ENCODE peak calls at places on chromosomes 11 and 22, in five cellular contexts. B, F, Z, O and E are unnamed samples.

GRCh38 chr11:116044520-116044919 is 540.3 kb upstream of the CADM1 start:
- DNase-seq in B (no peak), F (no peak), Z (no peak), O (no peak), E (no peak)

GRCh38 chr11:64970731-64971151 is 1.2 kb downstream of the MAJIN start:
- DNase-seq in B (no peak), F (peak; percentile 89), Z (no peak), O (no peak), E (no peak)

GRCh38 chr11:78372114-78372768 is 45.4 kb downstream of the GAB2 start:
- DNase-seq in B (no peak), F (no peak), Z (no peak), O (no peak), E (no peak)

GRCh38 chr11:133988686-133989410 is 32.1 kb upstream of the IGSF9B start:
- DNase-seq in B (no peak), F (no peak), Z (no peak), O (no peak), E (no peak)

GRCh38 chr11:27279491-27279890 is 83.5 kb downstream of the CCDC34 start:
- DNase-seq in B (no peak), F (no peak), Z (no peak), O (no peak), E (no peak)

GRCh38 chr11:65210361-65210731 is 28.6 kb downstream of the CAPN1 start:
- DNase-seq in B (no peak), F (no peak), Z (no peak), O (no peak), E (no peak)

GRCh38 chr22:24133187-24133965 is 47.9 kb upstream of the SUSD2 start:
- DNase-seq in B (no peak), F (no peak), Z (no peak), O (no peak), E (no peak)

GRCh38 chr22:48889887-48890692 is 937.6 kb downstream of the BRD1 start:
- DNase-seq in B (no peak), F (no peak), Z (no peak), O (no peak), E (no peak)

GRCh38 chr11:43989162-43989961 is 46.9 kb downstream of the C11orf96 start:
- DNase-seq in B (no peak), F (no peak), Z (no peak), O (no peak), E (no peak)

GRCh38 chr11:91664521-91664920 is 560.1 kb upstream of the FAT3 start:
- DNase-seq in B (no peak), F (no peak), Z (no peak), O (no peak), E (no peak)

GRCh38 chr11:78642979-78643675 is 68.5 kb upstream of the NARS2 start:
- DNase-seq in B (no peak), F (no peak), Z (no peak), O (no peak), E (no peak)

GRCh38 chr11:130899106-130899505 is 17.2 kb downstream of the SNX19 start:
- DNase-seq in B (no peak), F (no peak), Z (no peak), O (no peak), E (no peak)

GRCh38 chr11:1749787-1750351 is 526 bp downstream of the IFITM10 start:
- DNase-seq in B (peak; percentile 65), F (peak; percentile 84), Z (peak; percentile 75), O (no peak), E (no peak)

GRCh38 chr11:111632798-111633197 is 30.5 kb downstream of the SIK2 start:
- DNase-seq in B (no peak), F (no peak), Z (no peak), O (no peak), E (no peak)

GRCh38 chr11:122642472-122642922 is 13.0 kb upstream of the UBASH3B start:
- DNase-seq in B (peak; percentile 96), F (peak; percentile 61), Z (peak; percentile 94), O (no peak), E (no peak)

GRCh38 chr22:45208993-45209838 is 31.5 kb downstream of the KIAA0930 start:
- DNase-seq in B (peak; percentile 15), F (peak; percentile 16), Z (peak; percentile 81), O (peak; percentile 57), E (no peak)

GRCh38 chr11:65806972-65807371 is 20.1 kb downstream of the OVOL1 start:
- DNase-seq in B (no peak), F (no peak), Z (no peak), O (no peak), E (no peak)

GRCh38 chr11:67731583-67731982 is 57.2 kb upstream of the ALDH3B2 start:
- DNase-seq in B (no peak), F (peak; percentile 0), Z (no peak), O (no peak), E (no peak)

GRCh38 chr11:111355101-111355500 is 24.0 kb downstream of the POU2AF1 start:
- DNase-seq in B (no peak), F (no peak), Z (no peak), O (no peak), E (no peak)

GRCh38 chr11:12288212-12288933 is 89.0 kb upstream of the PARVA start:
- DNase-seq in B (peak; percentile 87), F (peak; percentile 63), Z (peak; percentile 93), O (peak; percentile 48), E (peak; percentile 88)

GRCh38 chr22:50027639-50028537 is 15.3 kb upstream of the IL17REL start:
- DNase-seq in B (no peak), F (peak; percentile 54), Z (no peak), O (no peak), E (peak; percentile 61)

GRCh38 chr11:2213384-2213842 is 41.8 kb upstream of the TH start:
- DNase-seq in B (no peak), F (no peak), Z (no peak), O (no peak), E (no peak)

GRCh38 chr11:119921571-119921970 is 192.6 kb upstream of the NECTIN1 start:
- DNase-seq in B (no peak), F (no peak), Z (no peak), O (no peak), E (no peak)

GRCh38 chr11:46348986-46349401 is 1.7 kb downstream of the DGKZ start:
- DNase-seq in B (no peak), F (no peak), Z (no peak), O (no peak), E (no peak)

GRCh38 chr22:17233348-17234043 is 14.3 kb upstream of the ADA2 start:
- DNase-seq in B (no peak), F (no peak), Z (no peak), O (no peak), E (no peak)

GRCh38 chr11:134476435-134477021 is 64.5 kb upstream of the B3GAT1 start:
- DNase-seq in B (peak; percentile 32), F (peak; percentile 34), Z (no peak), O (no peak), E (peak; percentile 62)

GRCh38 chr11:2831826-2832717 is 53.5 kb downstream of the CDKN1C start:
- DNase-seq in B (no peak), F (no peak), Z (no peak), O (no peak), E (no peak)

GRCh38 chr11:44574620-44575287 is 9.3 kb downstream of the CD82 start:
- DNase-seq in B (peak; percentile 45), F (peak; percentile 64), Z (peak; percentile 95), O (no peak), E (peak; percentile 70)

GRCh38 chr22:49158741-49159564 is 668.7 kb downstream of the BRD1 start:
- DNase-seq in B (no peak), F (no peak), Z (no peak), O (no peak), E (no peak)

GRCh38 chr11:114413958-114414357 is 13.5 kb downstream of the RBM7 start:
- DNase-seq in B (no peak), F (no peak), Z (no peak), O (no peak), E (no peak)

GRCh38 chr11:11789735-11790369 is 51.9 kb upstream of the USP47 start:
- DNase-seq in B (peak; percentile 30), F (peak; percentile 28), Z (no peak), O (no peak), E (peak; percentile 41)

GRCh38 chr22:26722159-26722558 is 64.8 kb downstream of the MIAT start:
- DNase-seq in B (no peak), F (peak; percentile 6), Z (peak; percentile 84), O (no peak), E (no peak)